ENCODE peak calls at places on chromosomes 2 and 18, in nine cellular contexts. J is GM06990, W is Panc1, E is IMR-90, L is cardiac fibroblast, I is fibroblast of the aortic adventitia, Q is K562, U is HCT116, D is endothelial cell. Z is an unnamed sample.

GRCh38 chr2:169828141-169828811 is 1.0 kb downstream of the UBR3 start:
- DNase-seq in E (peak; percentile 41), W (no peak), I (peak; percentile 16), D (peak; percentile 18), U (no peak), J (peak; percentile 25), Q (peak; percentile 74), L (peak; percentile 50), Z (peak; percentile 76)

GRCh38 chr2:34365512-34365911 is 766.4 kb upstream of the FAM98A start:
- DNase-seq in W (no peak), L (no peak), Q (no peak), E (no peak), D (no peak), U (no peak), I (no peak), J (no peak), Z (no peak)

GRCh38 chr2:84938194-84938879 is 32.6 kb upstream of the KCMF1 start:
- DNase-seq in E (no peak), Q (no peak), J (peak; percentile 79), I (no peak), W (no peak), U (peak; percentile 45), D (no peak), L (no peak), Z (peak; percentile 79)

GRCh38 chr18:376307-376706 is 108.5 kb upstream of the THOC1 start:
- DNase-seq in I (peak; percentile 81), L (peak; percentile 70), D (no peak), Q (no peak), E (peak; percentile 13), W (no peak), J (no peak), U (no peak), Z (no peak)

GRCh38 chr2:201795608-201796477 is 10.5 kb upstream of the CDK15 start:
- DNase-seq in E (peak; percentile 71), I (peak; percentile 70), U (peak; percentile 35), J (no peak), Q (peak; percentile 47), D (peak; percentile 39), L (peak; percentile 63), W (peak; percentile 33), Z (no peak)

GRCh38 chr18:24797987-24798386 is 337.6 kb downstream of the HRH4 start:
- DNase-seq in W (no peak), E (no peak), Q (no peak), D (no peak), L (no peak), I (no peak), J (no peak), U (no peak), Z (no peak)

GRCh38 chr18:6743988-6744387 is 14.5 kb downstream of the ARHGAP28 start:
- DNase-seq in E (no peak), Q (no peak), U (no peak), L (no peak), D (no peak), I (no peak), W (no peak), J (no peak), Z (no peak)

GRCh38 chr2:186695081-186695756 is 1.4 kb downstream of the FAM171B start:
- DNase-seq in D (no peak), E (peak; percentile 76), W (no peak), I (peak; percentile 68), U (no peak), L (peak; percentile 67), J (no peak), Q (no peak), Z (no peak)

GRCh38 chr2:41498791-41499190 is 549.0 kb upstream of the PKDCC start:
- DNase-seq in D (no peak), Q (no peak), U (no peak), W (no peak), J (no peak), I (no peak), L (peak; percentile 34), E (no peak), Z (no peak)

GRCh38 chr2:41495050-41495449 is 552.8 kb upstream of the PKDCC start:
- DNase-seq in J (no peak), U (no peak), E (no peak), I (peak; percentile 0), D (no peak), W (no peak), L (no peak), Q (no peak), Z (peak; percentile 8)

GRCh38 chr2:41502752-41503151 is 545.1 kb upstream of the PKDCC start:
- DNase-seq in E (no peak), Q (no peak), W (no peak), I (no peak), L (no peak), J (no peak), D (no peak), U (no peak), Z (no peak)

GRCh38 chr2:41500895-41501294 is 546.9 kb upstream of the PKDCC start:
- DNase-seq in D (no peak), J (no peak), W (no peak), L (no peak), E (no peak), Q (no peak), U (no peak), I (no peak), Z (no peak)

DNA sequence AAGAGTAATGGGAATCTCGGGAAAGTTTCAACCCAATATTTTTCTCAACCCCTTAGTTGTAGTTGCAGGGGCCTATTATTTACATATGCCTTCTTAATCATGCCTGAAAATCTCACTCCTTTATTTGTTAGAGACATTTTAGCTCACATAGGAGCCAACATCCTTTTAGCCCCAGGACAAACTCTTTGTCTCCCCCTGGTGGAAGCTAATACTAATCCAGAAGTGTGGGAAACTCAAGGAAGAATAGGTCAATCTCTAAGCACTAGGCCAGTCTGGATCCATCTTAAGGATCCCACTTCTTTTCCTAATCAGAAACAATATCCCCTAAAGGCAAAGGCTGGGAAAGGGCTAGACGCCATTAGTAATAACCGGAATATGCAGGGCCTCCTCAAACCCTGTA is 550.9 kb upstream of the PKDCC start:
- DNase-seq in W (no peak), E (no peak), I (no peak), U (no peak), J (no peak), L (no peak), D (no peak), Q (peak; percentile 16), Z (no peak)
- TF ChIP-seq CTCF in W (peak; percentile 30), E (no peak), I (no peak), U (peak; percentile 46), J (peak; percentile 27), L (peak; percentile 41), D (no peak), Q (peak; percentile 28), Z (peak; percentile 24)

GRCh38 chr18:10439898-10440297 is 14.5 kb upstream of the APCDD1 start:
- DNase-seq in J (no peak), E (no peak), D (no peak), U (no peak), L (no peak), Q (no peak), I (no peak), W (no peak), Z (no peak)

GRCh38 chr18:10440874-10441273 is 13.6 kb upstream of the APCDD1 start:
- DNase-seq in L (no peak), Q (no peak), W (no peak), E (no peak), D (no peak), J (no peak), I (no peak), U (no peak), Z (no peak)

GRCh38 chr18:10436160-10436559 is 18.3 kb upstream of the APCDD1 start:
- DNase-seq in U (no peak), D (no peak), I (no peak), J (no peak), Q (no peak), L (no peak), E (no peak), W (no peak), Z (no peak)

GRCh38 chr18:10441472-10441871 is 13.0 kb upstream of the APCDD1 start:
- DNase-seq in U (no peak), I (no peak), L (no peak), Q (no peak), E (no peak), W (no peak), D (no peak), J (no peak), Z (no peak)

DNA sequence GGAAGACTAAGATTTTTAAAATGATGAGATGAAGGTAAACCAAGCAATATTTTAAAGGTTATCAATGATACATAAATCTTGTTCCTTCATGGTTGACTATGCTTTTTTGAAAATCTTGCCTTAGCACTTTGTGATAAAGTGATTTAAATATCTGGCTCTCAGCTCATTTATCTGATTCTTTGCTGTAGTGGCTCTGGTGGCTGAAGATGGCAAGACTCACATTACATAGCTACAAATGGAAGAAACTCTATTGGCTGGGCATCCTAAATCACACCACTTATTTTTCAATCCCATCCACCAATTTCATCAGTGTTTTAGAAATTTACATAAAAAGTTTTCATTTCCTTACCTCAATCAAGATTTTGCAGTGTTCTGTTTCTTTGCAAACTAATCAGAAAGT is 16.6 kb upstream of the APCDD1 start:
- DNase-seq in E (no peak), W (peak; percentile 5), J (no peak), U (no peak), D (no peak), Q (peak; percentile 43), I (no peak), L (no peak), Z (peak; percentile 20)
- TF ChIP-seq CTCF in E (no peak), W (peak; percentile 55), J (no peak), U (no peak), D (no peak), Q (peak; percentile 44), I (no peak), L (no peak), Z (peak; percentile 22)

DNA sequence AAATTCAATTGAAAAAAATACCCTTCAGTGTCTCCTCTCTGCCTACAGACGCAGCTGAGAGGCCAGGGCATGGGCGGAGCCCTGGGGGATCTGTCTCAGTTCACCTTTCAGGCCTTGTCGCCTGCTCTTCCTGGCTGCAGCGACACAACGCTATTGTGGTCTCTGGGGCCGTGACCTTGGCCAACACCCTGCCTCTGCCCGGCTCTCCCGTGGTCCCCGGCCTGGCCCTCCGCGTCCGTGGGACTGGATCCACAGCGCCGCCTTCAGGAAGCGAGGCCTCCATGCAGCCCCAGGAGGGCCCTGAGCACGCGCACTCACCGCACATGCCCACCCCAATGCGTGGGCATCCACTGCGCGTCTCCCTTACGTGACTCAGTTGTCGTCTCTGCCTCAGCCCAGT is 81.1 kb downstream of the MRPS9 start:
- DNase-seq in W (no peak), E (no peak), I (no peak), U (no peak), L (no peak), D (peak; percentile 63), Q (peak; percentile 23), J (no peak), Z (peak; percentile 29)
- TF ChIP-seq CTCF in W (no peak), E (peak; percentile 13), I (peak; percentile 16), U (peak; percentile 24), L (peak; percentile 47), D (peak; percentile 83), Q (peak; percentile 5), J (peak; percentile 18), Z (peak; percentile 36)

DNA sequence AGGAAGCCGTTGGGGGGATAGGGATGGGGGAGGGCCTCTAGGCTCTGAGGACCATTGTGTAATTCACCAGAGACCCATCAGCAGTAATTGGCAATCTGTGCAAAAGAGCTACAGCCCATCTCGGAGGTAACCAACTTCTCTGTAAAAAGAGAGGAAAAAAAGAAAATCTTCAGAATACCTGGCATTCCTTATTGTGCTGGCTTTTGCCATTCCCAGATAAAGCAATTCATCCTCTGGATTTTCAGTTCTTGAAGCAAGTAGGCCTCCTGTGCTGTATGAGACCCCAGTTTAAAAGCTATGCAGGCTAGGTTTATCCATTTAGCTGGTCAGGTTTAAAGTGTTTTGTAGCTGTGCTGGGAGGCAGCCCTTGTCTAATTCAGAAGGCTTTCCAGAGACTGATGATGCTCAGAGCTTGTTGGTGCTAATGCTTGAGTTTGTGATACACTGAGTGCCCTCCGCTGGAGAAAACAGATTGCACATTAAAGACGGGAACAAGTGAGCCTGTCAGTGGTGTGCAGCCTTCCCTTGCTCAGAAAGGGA is at the start of gene LRRTM4:
- DNase-seq in Q (no peak), E (no peak), D (peak; percentile 9), W (no peak), I (no peak), L (no peak), U (no peak), J (no peak), Z (no peak)
- TF ChIP-seq CTCF in Q (no peak), E (no peak), D (no peak), W (peak; percentile 36), I (no peak), L (no peak), U (no peak), J (no peak), Z (no peak)

Z was measured in activated CD8-positive, alpha-beta T cell treated with anti-CD3 and anti-CD28 coated beads for 36 hours.